ENCODE peak calls at places on chromosome 2, in seven cellular contexts. R, L, F, Z, X, N and K are unnamed samples.

GRCh38 chr2:112938904-112939303 is 27.9 kb downstream of the IL37 start:
- DNase-seq in R (no peak), L (peak; percentile 13), F (no peak), Z (no peak), X (peak; percentile 17), N (no peak), K (no peak)

GRCh38 chr2:199659207-199659606 is 191.8 kb downstream of the FTCDNL1 start:
- DNase-seq in R (peak; percentile 84), L (peak; percentile 3), F (peak; percentile 83), Z (peak; percentile 48), X (peak; percentile 35), N (peak; percentile 85), K (no peak)

GRCh38 chr2:99430614-99431258 is 59.1 kb downstream of the REV1 start:
- DNase-seq in R (no peak), L (peak; percentile 89), F (no peak), Z (no peak), X (peak; percentile 84), N (no peak), K (no peak)

GRCh38 chr2:47313141-47313691 is 89.7 kb upstream of the MSH2 start:
- DNase-seq in R (peak; percentile 83), L (no peak), F (no peak), Z (no peak), X (peak; percentile 22), N (no peak), K (peak; percentile 79)

GRCh38 chr2:189467593-189467992 is 26.3 kb downstream of the WDR75 start:
- DNase-seq in R (no peak), L (no peak), F (no peak), Z (no peak), X (no peak), N (no peak), K (no peak)

GRCh38 chr2:196242131-196242620 is 70.8 kb upstream of the STK17B start:
- DNase-seq in R (no peak), L (peak; percentile 71), F (no peak), Z (no peak), X (peak; percentile 68), N (no peak), K (no peak)

GRCh38 chr2:227853765-227854271 is 17.6 kb upstream of the DAW1 start:
- DNase-seq in R (no peak), L (peak; percentile 30), F (no peak), Z (no peak), X (peak; percentile 28), N (no peak), K (no peak)

GRCh38 chr2:3585239-3586109 is 9.4 kb upstream of the COLEC11 start:
- DNase-seq in R (no peak), L (peak; percentile 95), F (no peak), Z (no peak), X (peak; percentile 95), N (no peak), K (no peak)

GRCh38 chr2:126811101-126811500 is 87.6 kb upstream of the TEX51 start:
- DNase-seq in R (no peak), L (no peak), F (no peak), Z (no peak), X (no peak), N (no peak), K (no peak)

GRCh38 chr2:84830095-84830494 is 50.8 kb downstream of the TRABD2A start:
- DNase-seq in R (peak; percentile 68), L (no peak), F (peak; percentile 67), Z (no peak), X (no peak), N (no peak), K (peak; percentile 10)

GRCh38 chr2:217026161-217026560 is 166.3 kb upstream of the TNP1 start:
- DNase-seq in R (no peak), L (no peak), F (no peak), Z (no peak), X (no peak), N (no peak), K (no peak)

GRCh38 chr2:83594841-83595720 is 864.0 kb downstream of the SUCLG1 start:
- DNase-seq in R (no peak), L (no peak), F (no peak), Z (no peak), X (no peak), N (no peak), K (no peak)

GRCh38 chr2:200966770-200967169 is 3.3 kb upstream of the ORC2 start:
- DNase-seq in R (peak; percentile 82), L (peak; percentile 83), F (no peak), Z (no peak), X (peak; percentile 73), N (no peak), K (peak; percentile 41)

GRCh38 chr2:5560981-5561380 is 131.2 kb upstream of the SOX11 start:
- DNase-seq in R (no peak), L (peak; percentile 83), F (no peak), Z (no peak), X (peak; percentile 25), N (no peak), K (no peak)

GRCh38 chr2:97731274-97732050 is 18.1 kb downstream of the ZAP70 start:
- DNase-seq in R (no peak), L (no peak), F (no peak), Z (no peak), X (no peak), N (no peak), K (no peak)

GRCh38 chr2:157304811-157305712 is 20.6 kb downstream of the ERMN start:
- DNase-seq in R (no peak), L (peak; percentile 49), F (no peak), Z (no peak), X (peak; percentile 56), N (no peak), K (peak; percentile 25)

GRCh38 chr2:170843656-170844055 is 27.0 kb downstream of the GAD1 start:
- DNase-seq in R (no peak), L (peak; percentile 12), F (no peak), Z (no peak), X (peak; percentile 28), N (no peak), K (no peak)

GRCh38 chr2:9191044-9191481 is 15.5 kb upstream of the ASAP2 start:
- DNase-seq in R (peak; percentile 80), L (peak; percentile 95), F (peak; percentile 46), Z (no peak), X (peak; percentile 94), N (no peak), K (peak; percentile 51)

GRCh38 chr2:96108578-96109561 is 7.5 kb downstream of the ADRA2B start:
- DNase-seq in R (peak; percentile 63), L (no peak), F (peak; percentile 64), Z (peak; percentile 26), X (no peak), N (no peak), K (no peak)

GRCh38 chr2:11753886-11754704 is 7.7 kb downstream of the LPIN1 start:
- DNase-seq in R (peak; percentile 81), L (peak; percentile 61), F (no peak), Z (no peak), X (peak; percentile 62), N (no peak), K (no peak)

GRCh38 chr2:239644016-239644415 is 243.2 kb upstream of the HDAC4 start:
- DNase-seq in R (peak; percentile 35), L (no peak), F (no peak), Z (no peak), X (peak; percentile 0), N (no peak), K (peak; percentile 9)

GRCh38 chr2:140586379-140586778 is 1544.4 kb downstream of the LRP1B start:
- DNase-seq in R (peak; percentile 82), L (peak; percentile 30), F (peak; percentile 76), Z (peak; percentile 26), X (peak; percentile 32), N (peak; percentile 65), K (no peak)

GRCh38 chr2:188303363-188304031 is 11.8 kb downstream of the GULP1 start:
- DNase-seq in R (peak; percentile 98), L (peak; percentile 71), F (peak; percentile 77), Z (peak; percentile 41), X (peak; percentile 41), N (no peak), K (peak; percentile 88)

GRCh38 chr2:210086292-210086691 is 83.9 kb downstream of the RPE start:
- DNase-seq in R (no peak), L (peak; percentile 40), F (no peak), Z (no peak), X (no peak), N (no peak), K (no peak)

GRCh38 chr2:73838889-73839539 is 10.3 kb downstream of the STAMBP start:
- DNase-seq in R (no peak), L (peak; percentile 33), F (no peak), Z (no peak), X (no peak), N (no peak), K (no peak)

GRCh38 chr2:136118819-136119716 is 1.1 kb upstream of the CXCR4 start:
- DNase-seq in R (peak; percentile 60), L (no peak), F (peak; percentile 60), Z (peak; percentile 23), X (peak; percentile 2), N (peak; percentile 64), K (peak; percentile 30)

GRCh38 chr2:199259671-199260070 is 198.1 kb downstream of the SATB2 start:
- DNase-seq in R (no peak), L (peak; percentile 33), F (no peak), Z (no peak), X (no peak), N (no peak), K (no peak)

GRCh38 chr2:44291281-44292248 is 16.3 kb downstream of the SLC3A1 start:
- DNase-seq in R (peak; percentile 84), L (peak; percentile 75), F (peak; percentile 58), Z (no peak), X (peak; percentile 87), N (no peak), K (peak; percentile 74)
- H3K4me2 ChIP-seq in R (no peak overlapping the region), L (peak overlapping the region; percentile 60), F (no peak overlapping the region), Z (no peak overlapping the region), X (no peak overlapping the region), N (no peak overlapping the region), K (peak overlapping the region; percentile 15)

GRCh38 chr2:21001225-21001946 is 42.5 kb downstream of the APOB start:
- DNase-seq in R (no peak), L (no peak), F (no peak), Z (no peak), X (no peak), N (no peak), K (no peak)
- H3K18ac ChIP-seq in R (no peak overlapping the region), L (no peak overlapping the region), F (no peak overlapping the region), Z (no peak overlapping the region), X (no peak overlapping the region), N (no peak overlapping the region), K (no peak overlapping the region)

DNA sequence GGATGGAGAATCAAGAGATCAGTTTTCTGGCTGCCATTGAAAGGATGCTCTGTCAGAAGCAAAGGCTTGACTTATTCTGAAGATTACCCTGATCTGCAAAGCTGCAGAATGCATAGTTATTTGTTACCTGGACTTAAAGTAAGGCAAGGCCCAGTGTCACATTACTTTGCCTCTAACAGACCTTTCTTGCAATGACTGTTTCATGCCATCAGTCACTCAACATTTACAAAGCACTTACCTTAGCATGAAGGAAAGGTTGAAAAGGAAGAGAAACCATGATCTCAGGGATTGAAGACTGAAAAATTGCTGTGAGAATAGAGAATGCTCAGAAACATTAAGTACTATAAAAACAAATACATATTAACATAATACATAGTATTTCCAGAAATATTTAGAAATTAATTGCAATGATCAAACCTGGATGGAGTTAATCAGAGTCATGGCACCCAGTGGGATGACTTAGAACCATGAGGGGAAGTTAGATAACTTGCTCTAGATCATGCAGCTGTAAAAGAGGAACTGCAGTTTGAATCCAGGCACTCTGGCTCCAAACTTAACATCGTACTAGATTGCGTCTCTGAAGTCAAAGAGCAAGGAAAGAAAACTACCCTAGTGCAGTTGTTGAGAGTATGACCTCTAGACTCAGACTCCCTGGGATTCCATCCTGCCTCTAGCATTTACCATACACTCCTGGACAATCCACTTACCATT is 26.5 kb upstream of the FAM117B start:
- DNase-seq in R (no peak), L (no peak), F (no peak), Z (no peak), X (no peak), N (no peak), K (no peak)
- H3K4me2 ChIP-seq in R (no peak overlapping the region), L (no peak overlapping the region), F (no peak overlapping the region), Z (no peak overlapping the region), X (no peak overlapping the region), N (no peak overlapping the region), K (no peak overlapping the region)

GRCh38 chr2:168220971-168221819 is 26.2 kb downstream of the STK39 start:
- DNase-seq in R (peak; percentile 26), L (peak; percentile 39), F (no peak), Z (no peak), X (no peak), N (no peak), K (no peak)
- H3K18ac ChIP-seq in R (no peak overlapping the region), L (peak overlapping the region; percentile 34), F (no peak overlapping the region), Z (no peak overlapping the region), X (no peak overlapping the region), N (no peak overlapping the region), K (no peak overlapping the region)